ENCODE peak calls at places on chromosomes 11 and 22, in four cellular contexts. Z, V, O and K are unnamed samples.

GRCh38 chr22:31102441-31103081 is 4.8 kb downstream of the SELENOM start:
- DNase-seq in Z (no peak), V (no peak), O (no peak), K (no peak)

GRCh38 chr11:117985953-117986887 is at the start of gene IL10RA:
- DNase-seq in Z (peak; percentile 90), V (peak; percentile 52), O (peak; percentile 89), K (peak; percentile 5)

GRCh38 chr22:24416095-24416494 is 11.3 kb upstream of the ADORA2A start:
- DNase-seq in Z (no peak), V (no peak), O (no peak), K (no peak)

GRCh38 chr11:15199693-15200092 is 85.0 kb downstream of the INSC start:
- DNase-seq in Z (no peak), V (no peak), O (no peak), K (no peak)

GRCh38 chr22:49685686-49686085 is 142.0 kb downstream of the BRD1 start:
- DNase-seq in Z (no peak), V (no peak), O (no peak), K (no peak)

GRCh38 chr22:45763236-45763624 is 91.6 kb downstream of the ATXN10 start:
- DNase-seq in Z (no peak), V (no peak), O (no peak), K (no peak)

GRCh38 chr11:122246885-122247284 is 130.9 kb upstream of the BLID start:
- DNase-seq in Z (no peak), V (no peak), O (no peak), K (no peak)

GRCh38 chr11:59615132-59615636 is 390 bp downstream of the OSBP start:
- DNase-seq in Z (peak; percentile 77), V (no peak), O (peak; percentile 43), K (no peak)

GRCh38 chr11:88849368-88849767 is 216.4 kb downstream of the GRM5 start:
- DNase-seq in Z (no peak), V (no peak), O (no peak), K (no peak)

GRCh38 chr11:62402226-62402625 is 16.6 kb upstream of the SCGB1A1 start:
- DNase-seq in Z (peak; percentile 76), V (no peak), O (no peak), K (no peak)

GRCh38 chr11:123304828-123305530 is 109.9 kb upstream of the CLMP start:
- DNase-seq in Z (no peak), V (no peak), O (no peak), K (no peak)

GRCh38 chr11:106014035-106014434 is 8.0 kb downstream of the MSANTD4 start:
- DNase-seq in Z (no peak), V (no peak), O (no peak), K (no peak)

GRCh38 chr22:45206233-45206632 is 34.5 kb downstream of the KIAA0930 start:
- DNase-seq in Z (no peak), V (no peak), O (no peak), K (no peak)

GRCh38 chr11:86101493-86101892 is 32.6 kb upstream of the PICALM start:
- DNase-seq in Z (no peak), V (no peak), O (no peak), K (no peak)

GRCh38 chr11:128908391-128909246 is 17.5 kb downstream of the KCNJ5 start:
- DNase-seq in Z (no peak), V (no peak), O (no peak), K (no peak)

GRCh38 chr22:38442967-38443674 is 11.9 kb downstream of the KCNJ4 start:
- DNase-seq in Z (no peak), V (no peak), O (no peak), K (no peak)

GRCh38 chr11:65553301-65554001 is 4.7 kb downstream of the LTBP3 start:
- DNase-seq in Z (peak; percentile 88), V (no peak), O (peak; percentile 76), K (no peak)

GRCh38 chr11:43393765-43394355 is 35.1 kb downstream of the TTC17 start:
- DNase-seq in Z (no peak), V (no peak), O (no peak), K (no peak)

GRCh38 chr11:71488086-71488967 is 35.3 kb downstream of the NADSYN1 start:
- DNase-seq in Z (no peak), V (no peak), O (no peak), K (no peak)

GRCh38 chr11:57203359-57203758 is 21.6 kb downstream of the LRRC55 start:
- DNase-seq in Z (no peak), V (no peak), O (no peak), K (no peak)